ENCODE peak calls at places on chromosomes 13 and 19, in ten cellular contexts. G, X, L, U, W, Q, Z, M, Y and O are unnamed samples.

GRCh38 chr19:47239610-47240296 is 8.8 kb upstream of the BBC3 start:
- DNase-seq in G (peak; percentile 47), X (peak; percentile 47), L (peak; percentile 70), U (peak; percentile 78), W (peak; percentile 89), Q (no peak), Z (no peak), M (no peak), Y (peak; percentile 25), O (peak; percentile 74)

GRCh38 chr13:75445717-75446529 is 36.0 kb downstream of the TBC1D4 start:
- DNase-seq in G (no peak), X (peak; percentile 34), L (no peak), U (no peak), W (no peak), Q (no peak), Z (no peak), M (no peak), Y (no peak), O (no peak)

GRCh38 chr19:52170304-52170703 is 1.1 kb downstream of the ZNF836 start:
- DNase-seq in G (no peak), X (no peak), L (no peak), U (no peak), W (no peak), Q (no peak), Z (no peak), M (no peak), Y (no peak), O (no peak)

GRCh38 chr13:67462098-67462497 is 232.0 kb upstream of the PCDH9 start:
- DNase-seq in G (no peak), X (no peak), L (no peak), U (no peak), W (no peak), Q (no peak), Z (no peak), M (no peak), Y (no peak), O (no peak)

GRCh38 chr13:51764184-51765141 is 39.5 kb downstream of the DHRS12 start:
- DNase-seq in G (peak; percentile 75), X (peak; percentile 97), L (peak; percentile 81), U (no peak), W (no peak), Q (no peak), Z (no peak), M (no peak), Y (no peak), O (peak; percentile 78)

GRCh38 chr13:98201178-98201577 is 24.1 kb upstream of the RNF113B start:
- DNase-seq in G (no peak), X (no peak), L (no peak), U (no peak), W (no peak), Q (no peak), Z (no peak), M (no peak), Y (no peak), O (no peak)

GRCh38 chr13:57932071-57932470 is 300.5 kb downstream of the PCDH17 start:
- DNase-seq in G (no peak), X (no peak), L (no peak), U (no peak), W (no peak), Q (no peak), Z (no peak), M (no peak), Y (no peak), O (no peak)

GRCh38 chr13:112454648-112455334 is 78.6 kb downstream of the SPACA7 start:
- DNase-seq in G (no peak), X (no peak), L (no peak), U (peak; percentile 23), W (no peak), Q (no peak), Z (no peak), M (no peak), Y (no peak), O (no peak)

GRCh38 chr19:54521022-54521859 is 18.6 kb downstream of the LAIR2 start:
- DNase-seq in G (no peak), X (no peak), L (no peak), U (no peak), W (no peak), Q (no peak), Z (no peak), M (no peak), Y (no peak), O (peak; percentile 37)

GRCh38 chr13:39225860-39226259 is 187.6 kb downstream of the NHLRC3 start:
- DNase-seq in G (no peak), X (no peak), L (no peak), U (no peak), W (no peak), Q (no peak), Z (no peak), M (no peak), Y (no peak), O (no peak)

GRCh38 chr13:114146629-114147028 is 14.2 kb upstream of the RASA3 start:
- DNase-seq in G (no peak), X (no peak), L (no peak), U (no peak), W (peak; percentile 51), Q (no peak), Z (no peak), M (no peak), Y (no peak), O (no peak)

GRCh38 chr19:12793290-12794195 is 2.3 kb downstream of the JUNB start:
- DNase-seq in G (peak; percentile 73), X (peak; percentile 92), L (peak; percentile 89), U (peak; percentile 94), W (peak; percentile 97), Q (peak; percentile 91), Z (peak; percentile 94), M (peak; percentile 91), Y (peak; percentile 96), O (peak; percentile 97)

GRCh38 chr19:12790628-12791344 is 500 bp upstream of the JUNB start:
- DNase-seq in G (no peak), X (no peak), L (no peak), U (no peak), W (peak; percentile 31), Q (peak; percentile 19), Z (no peak), M (no peak), Y (peak; percentile 14), O (no peak)

GRCh38 chr19:12791345-12792047 is at the start of gene JUNB:
- DNase-seq in G (peak; percentile 88), X (peak; percentile 96), L (peak; percentile 94), U (peak; percentile 89), W (peak; percentile 90), Q (peak; percentile 96), Z (no peak), M (peak; percentile 93), Y (peak; percentile 95), O (peak; percentile 98)

GRCh38 chr19:12792853-12793289 is 1.6 kb downstream of the JUNB start:
- DNase-seq in G (no peak), X (no peak), L (no peak), U (no peak), W (no peak), Q (no peak), Z (no peak), M (no peak), Y (no peak), O (peak; percentile 28)

GRCh38 chr19:12792048-12792852 is 964 bp downstream of the JUNB start:
- DNase-seq in G (no peak), X (peak; percentile 55), L (no peak), U (peak; percentile 84), W (peak; percentile 76), Q (peak; percentile 91), Z (no peak), M (no peak), Y (peak; percentile 62), O (peak; percentile 43)
- H2AFZ ChIP-seq in G (no peak overlapping the region), X (peak overlapping the region; percentile 81), L (no peak overlapping the region), U (no peak overlapping the region), W (no peak overlapping the region), Q (no peak overlapping the region), Z (peak overlapping the region; percentile 88), M (no peak overlapping the region), Y (no peak overlapping the region), O (peak overlapping the region; percentile 5)

GRCh38 chr19:49411681-49412321 is 11.4 kb downstream of the PTH2 start:
- DNase-seq in G (no peak), X (no peak), L (no peak), U (no peak), W (no peak), Q (no peak), Z (no peak), M (no peak), Y (no peak), O (no peak)
- H3K4me1 ChIP-seq in G (no peaks in the 10 kb centered on the region), X (no peaks in the 10 kb centered on the region), L (no peaks in the 10 kb centered on the region), U (no peaks in the 10 kb centered on the region), W (peaks cover 31% of the 10 kb centered on the region), Q (peaks cover 78% of the 10 kb centered on the region), Z (peaks cover 29% of the 10 kb centered on the region), M (peaks cover 15% of the 10 kb centered on the region), Y (no peaks in the 10 kb centered on the region), O (no peaks in the 10 kb centered on the region)

GRCh38 chr19:2759392-2759791 is 19.6 kb upstream of the SLC39A3 start:
- DNase-seq in G (no peak), X (no peak), L (no peak), U (no peak), W (no peak), Q (no peak), Z (no peak), M (no peak), Y (no peak), O (no peak)

GRCh38 chr19:2762783-2763496 is 20.1 kb downstream of the SGTA start:
- DNase-seq in G (no peak), X (no peak), L (no peak), U (no peak), W (no peak), Q (no peak), Z (no peak), M (no peak), Y (no peak), O (no peak)

GRCh38 chr19:2759965-2760364 is 20.1 kb upstream of the SLC39A3 start:
- DNase-seq in G (no peak), X (no peak), L (no peak), U (no peak), W (no peak), Q (no peak), Z (no peak), M (no peak), Y (no peak), O (no peak)

GRCh38 chr19:2761876-2762782 is 20.9 kb downstream of the SGTA start:
- DNase-seq in G (no peak), X (no peak), L (no peak), U (no peak), W (no peak), Q (no peak), Z (no peak), M (no peak), Y (no peak), O (no peak)

DNA sequence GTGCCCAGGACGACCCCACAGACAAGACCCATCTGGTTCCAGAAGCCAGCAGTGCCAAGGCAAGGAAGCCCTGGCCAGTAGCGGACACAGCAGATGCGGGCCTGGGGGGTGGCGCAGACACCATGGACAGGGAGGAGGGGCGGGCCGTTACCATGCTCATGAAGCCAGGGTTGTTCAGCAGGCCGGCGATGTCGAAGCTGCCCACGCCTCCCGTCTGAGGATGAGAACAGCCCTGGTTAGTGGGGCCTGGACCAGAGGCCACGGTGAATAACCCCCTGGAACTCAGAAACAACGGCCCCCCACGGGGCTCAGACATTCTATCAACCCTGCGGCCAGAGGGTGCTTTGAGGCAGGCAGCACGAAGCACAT is 21.5 kb upstream of the SLC39A3 start:
- DNase-seq in G (no peak), X (no peak), L (no peak), U (no peak), W (no peak), Q (no peak), Z (no peak), M (no peak), Y (no peak), O (no peak)
- H2AFZ ChIP-seq in G (no peak overlapping the region), X (no peak overlapping the region), L (no peak overlapping the region), U (no peak overlapping the region), W (no peak overlapping the region), Q (no peak overlapping the region), Z (no peak overlapping the region), M (no peak overlapping the region), Y (no peak overlapping the region), O (no peak overlapping the region)

GRCh38 chr19:40575326-40575725 is 1.3 kb upstream of the SHKBP1 start:
- DNase-seq in G (no peak), X (no peak), L (no peak), U (no peak), W (no peak), Q (no peak), Z (no peak), M (no peak), Y (no peak), O (no peak)
- H3K4me1 ChIP-seq in G (peaks cover 3% of the 10 kb centered on the region), X (peaks cover 4% of the 10 kb centered on the region), L (no peaks in the 10 kb centered on the region), U (peaks cover 5% of the 10 kb centered on the region), W (no peaks in the 10 kb centered on the region), Q (peaks cover 26% of the 10 kb centered on the region), Z (no peaks in the 10 kb centered on the region), M (peaks cover 32% of the 10 kb centered on the region), Y (peaks cover 6% of the 10 kb centered on the region), O (peaks cover 9% of the 10 kb centered on the region)